ENCODE peak calls at places on chromosome 13, in four cellular contexts. K is Calu3, J is GM12865, V is fibroblast of lung. M is an unnamed sample.

GRCh38 chr13:27036236-27036981 is 135.2 kb downstream of the USP12 start:
- DNase-seq in K (no peak), J (no peak), V (no peak), M (no peak)

GRCh38 chr13:81012031-81012430 is 671.1 kb upstream of the SPRY2 start:
- DNase-seq in K (no peak), V (no peak), J (no peak), M (no peak)

GRCh38 chr13:47708386-47708785 is 292.7 kb downstream of the SUCLA2 start:
- DNase-seq in V (peak), K (peak), J (no peak), M (no peak)

GRCh38 chr13:41222259-41222852 is 28.0 kb upstream of the KBTBD7 start:
- DNase-seq in K (peak), J (peak), V (peak), M (peak)

GRCh38 chr13:101611491-101612475 is 159.3 kb downstream of the ITGBL1 start:
- DNase-seq in J (no peak), K (no peak), V (peak), M (no peak)

GRCh38 chr13:73870036-73870741 is 264.0 kb downstream of the KLF12 start:
- DNase-seq in J (no peak), V (peak), K (no peak), M (no peak)

GRCh38 chr13:43356566-43356965 is 333.2 kb downstream of the DNAJC15 start:
- DNase-seq in K (no peak), J (no peak), V (no peak), M (no peak)

GRCh38 chr13:30810261-30810701 is 74.9 kb downstream of the ALOX5AP start:
- DNase-seq in K (no peak), J (no peak), V (no peak), M (no peak)

GRCh38 chr13:46232281-46232680 is 20.6 kb downstream of the LRRC63 start:
- DNase-seq in V (peak), J (no peak), K (no peak), M (no peak)

GRCh38 chr13:73740681-73741080 is 393.5 kb downstream of the KLF12 start:
- DNase-seq in V (peak), J (no peak), K (no peak), M (no peak)

GRCh38 chr13:106183410-106184128 is 351.9 kb downstream of the EFNB2 start:
- DNase-seq in V (no peak), J (no peak), K (no peak), M (no peak)

GRCh38 chr13:94967183-94968039 is 255.1 kb upstream of the SOX21 start:
- DNase-seq in V (peak), J (peak), K (peak), M (peak)

GRCh38 chr13:50677687-50678463 is 165.6 kb downstream of the DLEU7 start:
- DNase-seq in J (no peak), K (peak), V (peak), M (no peak)

GRCh38 chr13:47188802-47189201 is 291.9 kb upstream of the HTR2A start:
- DNase-seq in V (peak), J (peak), K (no peak), M (no peak)

GRCh38 chr13:35157143-35157755 is 215.2 kb downstream of the NBEA start:
- DNase-seq in V (peak), K (peak), J (peak), M (peak)

GRCh38 chr13:98942485-98942884 is 35.4 kb downstream of the DOCK9 start:
- DNase-seq in V (no peak), J (no peak), K (no peak), M (no peak)

GRCh38 chr13:40622761-40623160 is 43.7 kb downstream of the FOXO1 start:
- DNase-seq in K (no peak), V (no peak), J (no peak), M (no peak)

GRCh38 chr13:98413796-98414195 is 163.1 kb downstream of the STK24 start:
- DNase-seq in V (no peak), J (no peak), K (no peak), M (no peak)

GRCh38 chr13:39968646-39969475 is 313.4 kb downstream of the COG6 start:
- DNase-seq in K (no peak), V (no peak), J (peak), M (no peak)

GRCh38 chr13:99053636-99054233 is 75.9 kb upstream of the DOCK9 start:
- DNase-seq in K (no peak), J (no peak), V (no peak), M (no peak)

GRCh38 chr13:79935121-79935520 is 405.8 kb downstream of the SPRY2 start:
- DNase-seq in K (no peak), J (no peak), V (no peak), M (no peak)

GRCh38 chr13:63435668-63436275 is 2020.1 kb upstream of the PCDH20 start:
- DNase-seq in J (no peak), V (peak), K (peak), M (no peak)

DNA sequence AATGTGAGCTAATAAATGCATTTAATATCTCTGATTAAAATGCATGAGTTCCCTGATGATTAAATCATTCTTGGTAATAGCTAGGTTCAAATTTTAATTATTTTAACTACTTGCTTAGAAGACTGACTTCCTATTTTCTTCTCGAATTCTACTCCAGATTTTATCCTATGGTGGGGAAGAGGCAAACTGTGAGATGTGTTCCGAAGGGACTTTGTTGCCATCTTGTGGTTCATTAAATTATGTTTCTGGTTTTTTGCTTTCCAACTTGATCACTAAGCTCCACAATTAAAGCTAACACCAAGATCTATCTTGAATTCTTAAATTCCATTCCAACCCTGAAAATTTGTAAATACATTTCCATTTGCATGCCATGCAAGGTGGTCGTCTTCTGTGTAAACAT is 538.4 kb upstream of the PCDH20 start:
- DNase-seq in K (no peak), V (peak), J (peak), M (no peak)
- TF ChIP-seq CTCF in K (no peak), V (peak), J (peak), M (peak)

DNA sequence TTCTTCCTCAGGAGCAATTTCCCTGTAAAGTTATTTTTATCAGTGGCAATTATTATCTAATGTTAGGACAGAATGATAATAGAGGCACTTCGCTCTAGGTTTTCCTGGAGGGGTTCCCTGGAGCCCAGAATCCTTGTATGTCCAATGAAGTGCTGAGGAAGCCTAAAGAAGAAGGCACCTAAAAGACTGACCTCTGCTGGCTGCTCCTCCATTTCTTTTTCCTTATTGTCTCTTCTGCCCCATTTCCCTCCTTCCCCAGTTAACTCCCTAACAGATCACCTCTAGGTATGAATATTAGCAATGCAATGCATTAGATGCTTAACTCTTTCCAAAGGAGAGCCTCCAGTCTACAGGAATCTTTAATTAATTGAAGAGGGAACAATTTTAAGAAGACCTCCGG is 985.4 kb downstream of the DIAPH3 start:
- DNase-seq in V (no peak), K (no peak), J (no peak), M (no peak)
- TF ChIP-seq CTCF in V (peak), K (no peak), J (no peak), M (no peak)

GRCh38 chr13:21478881-21479808 is 20.0 kb upstream of the ZDHHC20 start:
- DNase-seq in V (peak), K (peak), J (peak), M (peak)
- TF ChIP-seq CTCF in V (peak), K (no peak), J (peak), M (peak)

GRCh38 chr13:113862191-113862765 is 1.6 kb downstream of the GAS6 start:
- DNase-seq in V (no peak), J (no peak), K (no peak), M (no peak)

GRCh38 chr13:113861433-113862030 is 2.3 kb downstream of the GAS6 start:
- DNase-seq in V (no peak), K (no peak), J (no peak), M (no peak)

GRCh38 chr13:113864303-113864890 is 521 bp upstream of the GAS6 start:
- DNase-seq in J (no peak), K (no peak), V (no peak), M (no peak)

GRCh38 chr13:113862766-113863510 is 938 bp downstream of the GAS6 start:
- DNase-seq in J (peak), V (peak), K (no peak), M (peak)

DNA sequence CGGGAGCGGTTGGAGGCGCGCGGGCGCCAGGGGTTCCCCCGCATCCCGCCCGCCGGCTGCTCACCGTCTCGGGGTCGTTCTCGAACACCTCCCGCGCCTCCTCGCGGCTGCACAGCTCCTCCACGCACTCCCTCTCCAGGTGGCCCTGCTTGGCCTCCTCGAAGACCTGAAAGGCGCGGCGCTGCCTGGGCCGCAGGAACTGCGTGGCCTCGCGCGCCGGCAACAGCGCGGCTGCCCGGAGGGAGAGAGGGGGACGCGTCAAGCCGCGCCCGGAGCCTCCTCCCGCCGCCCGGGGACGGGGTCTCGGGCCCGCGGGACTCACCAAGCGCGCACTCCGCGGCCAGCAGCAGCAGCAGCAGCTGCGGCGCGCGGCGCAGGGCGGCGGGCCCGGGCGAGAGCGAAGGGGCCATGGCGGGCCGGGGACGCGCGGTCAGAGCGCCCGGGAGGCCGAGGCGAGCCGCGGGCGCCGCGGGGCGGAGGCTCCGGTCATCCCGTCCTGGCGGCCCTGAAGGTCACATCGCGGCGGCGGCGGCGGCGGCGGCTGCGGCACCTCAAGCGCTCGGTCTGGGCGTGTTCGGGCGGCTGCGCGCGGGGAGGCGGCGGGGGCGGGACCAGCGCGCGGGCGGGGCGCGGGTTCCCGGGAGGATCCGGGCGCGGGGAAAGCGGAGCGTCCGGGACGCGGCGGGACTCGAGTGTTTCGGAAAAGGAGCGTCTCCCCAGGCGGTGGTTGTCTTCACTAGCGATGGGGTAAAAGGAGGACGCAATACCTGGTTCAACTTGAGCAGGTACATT is at the start of gene GAS6:
- DNase-seq in J (peak), K (no peak), V (peak), M (peak)
- TF ChIP-seq CTCF in J (no peak), K (no peak), V (no peak), M (no peak)

DNA sequence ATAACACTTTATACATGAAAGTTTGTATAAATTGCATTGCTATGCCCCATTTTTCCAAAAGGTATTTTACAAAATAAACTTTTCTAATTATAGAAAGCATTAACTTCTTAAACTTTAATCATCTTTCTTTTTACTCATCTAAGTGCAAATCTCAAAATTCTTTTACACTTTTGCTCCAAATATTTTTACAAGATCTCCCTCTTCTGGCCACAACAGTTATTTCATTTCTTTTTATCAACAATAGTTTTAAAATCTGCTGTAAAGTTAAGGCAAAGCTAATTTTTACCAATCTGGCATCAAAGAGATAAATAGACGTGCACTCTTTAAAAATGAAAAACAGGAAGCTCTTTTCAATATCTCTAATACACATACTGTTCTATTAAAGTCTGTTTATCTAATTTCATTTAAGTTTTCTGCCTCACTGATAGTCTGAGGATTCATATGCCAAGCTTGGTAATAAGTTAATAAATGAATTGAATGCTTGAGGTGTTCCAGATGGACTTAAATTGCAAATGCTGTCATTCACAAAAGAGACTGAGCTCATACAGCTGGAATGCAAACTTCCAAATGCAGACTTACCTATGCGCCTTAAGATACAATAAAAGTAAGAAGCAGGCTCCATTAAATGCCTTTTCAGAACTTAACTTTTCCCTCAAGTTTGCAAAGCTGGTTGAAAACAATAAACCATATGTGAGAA is 583.0 kb upstream of the ATXN8OS start:
- DNase-seq in V (no peak), K (no peak), J (no peak), M (no peak)
- TF ChIP-seq CTCF in V (peak), K (no peak), J (peak), M (peak)

DNA sequence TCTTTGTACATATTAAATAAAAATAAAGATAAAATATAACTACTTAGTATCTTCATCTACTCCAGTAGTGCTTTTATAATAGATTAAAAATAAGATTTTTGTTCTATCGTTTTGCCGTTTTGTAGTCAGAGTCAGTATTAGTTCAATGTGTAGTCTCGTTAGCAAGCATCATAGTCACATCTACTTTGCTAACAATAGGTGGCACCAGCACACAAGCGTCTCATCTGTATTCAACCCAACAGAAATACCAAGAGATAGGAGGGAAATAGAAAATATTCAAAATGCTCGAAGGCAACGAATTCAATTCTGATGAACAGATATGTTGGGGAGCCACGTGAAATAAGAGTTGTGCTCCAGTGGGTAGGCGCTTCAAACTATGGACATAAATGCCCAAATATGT is 21.4 kb upstream of the MICU2 start:
- DNase-seq in J (peak), K (peak), V (peak), M (no peak)
- TF ChIP-seq CTCF in J (peak), K (no peak), V (peak), M (no peak)

GRCh38 chr13:93248627-93249047 is 22.0 kb downstream of the GPC6 start:
- DNase-seq in K (peak), J (no peak), V (peak), M (peak)
- TF ChIP-seq CTCF in K (no peak), J (peak), V (peak), M (peak)

DNA sequence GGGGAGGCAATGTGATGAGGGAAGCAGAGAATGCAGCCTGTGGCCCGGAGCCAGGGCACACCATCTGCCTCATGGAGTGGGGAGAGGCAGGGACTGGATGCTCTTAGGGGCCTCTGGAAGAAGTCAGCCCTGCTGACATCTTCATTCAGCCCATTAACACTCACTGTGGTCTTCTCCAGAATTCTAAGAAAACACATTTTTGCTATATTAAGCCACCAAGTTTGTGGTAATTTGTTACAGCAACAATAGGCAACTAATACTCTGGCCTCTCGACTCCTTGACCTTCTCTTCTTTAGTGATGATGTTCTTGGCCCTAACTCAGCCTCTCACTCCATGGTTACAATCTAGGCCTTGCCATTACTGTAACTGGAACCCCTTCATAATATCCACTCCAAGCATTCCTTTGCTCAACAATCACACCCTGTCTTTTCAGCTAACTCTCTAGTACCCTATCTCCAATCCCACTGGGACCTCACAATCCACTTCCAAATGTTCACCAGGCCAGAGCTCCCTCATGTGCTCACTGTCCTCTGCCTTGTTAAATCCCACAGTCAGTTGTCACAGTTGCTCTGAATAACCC is 98.5 kb downstream of the MIPEP start:
- DNase-seq in J (no peak), V (peak), K (no peak), M (no peak)
- TF ChIP-seq CTCF in J (no peak), V (no peak), K (no peak), M (no peak)

GRCh38 chr13:52169839-52170238 is 10.4 kb upstream of the NEK3 start:
- DNase-seq in J (no peak), K (no peak), V (no peak), M (no peak)

GRCh38 chr13:52177276-52177675 is 17.9 kb upstream of the NEK3 start:
- DNase-seq in J (no peak), V (no peak), K (no peak), M (no peak)

GRCh38 chr13:52173373-52173772 is 14.0 kb upstream of the NEK3 start:
- DNase-seq in V (no peak), J (no peak), K (no peak), M (no peak)
- TF ChIP-seq CTCF in V (no peak), J (no peak), K (no peak), M (no peak)

GRCh38 chr13:112182251-112182650 is 115.3 kb downstream of the SOX1 start:
- DNase-seq in V (no peak), K (no peak), J (no peak), M (no peak)

GRCh38 chr13:112181336-112182051 is 114.5 kb downstream of the SOX1 start:
- DNase-seq in J (no peak), V (no peak), K (no peak), M (no peak)

GRCh38 chr13:112184261-112184660 is 117.3 kb downstream of the SOX1 start:
- DNase-seq in K (no peak), V (no peak), J (no peak), M (no peak)

GRCh38 chr13:112183544-112184145 is 116.7 kb downstream of the SOX1 start:
- DNase-seq in J (no peak), V (no peak), K (no peak), M (no peak)

DNA sequence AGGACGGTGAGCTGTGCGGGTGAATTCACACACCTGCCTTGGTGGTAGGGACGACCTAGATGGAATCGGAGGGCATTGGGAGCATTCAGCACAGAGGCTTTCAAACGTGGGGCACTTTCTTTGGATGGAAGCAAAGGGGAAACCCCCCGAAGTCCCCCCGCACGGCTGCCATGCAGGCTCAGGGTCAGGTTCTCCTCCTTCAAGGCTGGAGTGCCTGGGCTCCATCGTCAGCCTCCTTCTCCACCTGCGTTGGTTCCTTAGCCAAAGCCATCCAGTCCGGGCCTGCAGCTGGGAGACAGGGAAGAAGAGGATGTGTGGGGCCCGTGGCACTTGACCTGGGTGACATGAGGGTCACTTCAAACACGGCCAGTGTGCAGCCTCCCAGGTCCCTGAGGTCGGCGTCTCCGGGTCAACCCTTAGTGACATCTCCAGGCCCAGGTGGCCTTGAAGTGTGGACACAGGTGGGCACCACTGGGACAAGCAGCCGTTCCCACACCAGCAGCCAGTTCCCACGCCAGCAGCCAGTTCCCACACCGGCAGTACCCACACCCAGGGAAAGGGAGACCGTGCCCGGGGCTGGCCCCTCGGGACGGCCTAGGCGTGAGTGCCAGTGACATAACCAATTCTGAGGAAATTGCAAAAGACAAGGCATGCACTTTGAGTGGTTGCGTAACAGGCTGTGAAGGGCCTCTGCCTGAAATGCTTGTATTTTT is 116.0 kb downstream of the SOX1 start:
- DNase-seq in J (no peak), K (no peak), V (no peak), M (no peak)
- TF ChIP-seq CTCF in J (no peak), K (no peak), V (no peak), M (no peak)

M was measured in endothelial cell.